ENCODE peak calls at places on chromosomes 3 and 15, in six cellular contexts. N is activated CD4-positive, alpha-beta T cell treated with anti-CD3 and anti-CD28 coated beads, Interleukin-2, amount 10 ng/mL, durations not matched to agents 7 days and 5 days; I is stimulated activated CD8-positive, alpha-beta memory T cell treated with anti-CD3 and anti-CD28 coated beads, Interleukin-12 subunit alpha, Interleukin-12 subunit beta, amount 100 ng/mL, for 4 hours; A is iris pigment epithelial cell; U is ureter; V is NCI-H1092 treated with DMSO at 0.1 percent for 48 hours. G is an unnamed sample.

GRCh38 chr3:30964612-30965011 is 70.2 kb upstream of the GADL1 start:
- DNase-seq in I (no peak), V (no peak), N (peak), U (no peak), A (no peak), G (no peak)

GRCh38 chr3:134852893-134853351 is 57.9 kb downstream of the EPHB1 start:
- DNase-seq in A (no peak), N (peak), U (no peak), I (no peak), V (no peak), G (no peak)

GRCh38 chr15:94620632-94621031 is 389.3 kb downstream of the MCTP2 start:
- DNase-seq in U (no peak), A (no peak), I (no peak), V (no peak), N (no peak), G (no peak)

GRCh38 chr15:40595773-40596172 is 1.7 kb downstream of the KNL1 start:
- DNase-seq in A (no peak), U (no peak), V (peak), N (no peak), I (no peak), G (no peak)

GRCh38 chr3:142019794-142020320 is 129.5 kb downstream of the TFDP2 start:
- DNase-seq in I (no peak), N (no peak), V (no peak), U (no peak), A (peak), G (no peak)

GRCh38 chr3:180913582-180914404 is 1.3 kb downstream of the FXR1 start:
- DNase-seq in N (no peak), V (no peak), I (no peak), A (peak), U (no peak), G (peak)

GRCh38 chr15:36737430-36737891 is 158.0 kb downstream of the CDIN1 start:
- DNase-seq in V (no peak), N (no peak), I (no peak), U (no peak), A (peak), G (no peak)

GRCh38 chr3:52845157-52845556 is 10.3 kb upstream of the MUSTN1 start:
- DNase-seq in N (no peak), A (peak), I (no peak), U (peak), V (no peak), G (no peak)

GRCh38 chr3:12181806-12182205 is 23.1 kb upstream of the TIMP4 start:
- DNase-seq in N (no peak), V (no peak), A (no peak), I (no peak), U (no peak), G (no peak)

GRCh38 chr3:192915306-192915705 is 2.4 kb downstream of the MB21D2 start:
- DNase-seq in U (no peak), I (no peak), A (peak), N (no peak), V (peak), G (peak)

GRCh38 chr3:43043071-43043766 is 62.7 kb downstream of the POMGNT2 start:
- DNase-seq in V (no peak), I (no peak), A (peak), U (no peak), N (no peak), G (no peak)

GRCh38 chr3:153087595-153088566 is 74.1 kb upstream of the RAP2B start:
- DNase-seq in A (peak), N (no peak), I (no peak), U (no peak), V (no peak), G (peak)

GRCh38 chr3:119630562-119631329 is 29.6 kb downstream of the POPDC2 start:
- DNase-seq in V (no peak), I (no peak), U (no peak), N (no peak), A (peak), G (no peak)

GRCh38 chr3:49021813-49022720 is at the start of gene NDUFAF3:
- DNase-seq in N (peak), U (peak), A (peak), V (peak), I (peak), G (peak)

GRCh38 chr15:83207622-83208356 is at the start of gene HDGFL3:
- DNase-seq in A (peak), U (peak), N (peak), V (peak), I (peak), G (peak)

G was measured in NCI-H524.